ENCODE peak calls at places on chromosomes 2 and 18, in five cellular contexts. W, O, S, N and H are unnamed samples.

GRCh38 chr2:104033399-104033798 is 820.5 kb upstream of the POU3F3 start:
- DNase-seq in W (no peak), S (no peak), O (no peak), N (peak), H (no peak)

GRCh38 chr2:75525434-75526308 is 35.1 kb downstream of the EVA1A start:
- DNase-seq in S (peak), W (no peak), N (no peak), O (no peak), H (no peak)

GRCh38 chr2:119820275-119820674 is 60.6 kb downstream of the PTPN4 start:
- DNase-seq in W (peak), O (peak), N (peak), S (peak), H (no peak)

GRCh38 chr2:221374234-221374633 is 197.9 kb downstream of the EPHA4 start:
- DNase-seq in W (no peak), S (no peak), N (no peak), O (no peak), H (no peak)

GRCh38 chr2:227180286-227180685 is 15.9 kb downstream of the COL4A3 start:
- DNase-seq in O (no peak), N (no peak), W (no peak), S (no peak), H (no peak)

GRCh38 chr2:207161724-207162123 is 4.0 kb downstream of the KLF7 start:
- DNase-seq in N (no peak), W (peak), S (peak), O (no peak), H (no peak)

GRCh38 chr2:36485521-36485920 is 112.4 kb downstream of the FEZ2 start:
- DNase-seq in O (peak), N (no peak), W (peak), S (peak), H (no peak)

GRCh38 chr2:207503234-207503633 is 26.5 kb upstream of the CREB1 start:
- DNase-seq in N (no peak), W (peak), O (no peak), S (peak), H (peak)

GRCh38 chr2:186426153-186427016 is 59.7 kb upstream of the ZC3H15 start:
- DNase-seq in S (peak), O (no peak), N (no peak), W (no peak), H (no peak)

GRCh38 chr18:57095884-57096283 is 51.0 kb upstream of the BOD1L2 start:
- DNase-seq in W (peak), N (no peak), O (no peak), S (no peak), H (no peak)

GRCh38 chr2:64525323-64525625 is 1.1 kb downstream of the AFTPH start:
- DNase-seq in O (no peak), N (peak), S (peak), W (peak), H (peak)

GRCh38 chr2:60738679-60739078 is 17.4 kb upstream of the PAPOLG start:
- DNase-seq in S (no peak), W (no peak), N (no peak), O (no peak), H (no peak)

GRCh38 chr2:69830045-69830905 is 815 bp downstream of the GMCL1 start:
- DNase-seq in W (peak), N (peak), S (peak), O (no peak), H (peak)

GRCh38 chr2:33421820-33422219 is 54.6 kb upstream of the RASGRP3 start:
- DNase-seq in O (no peak), N (no peak), S (peak), W (no peak), H (no peak)

GRCh38 chr2:201971516-201972228 is 62.0 kb upstream of the FZD7 start:
- DNase-seq in N (no peak), O (peak), W (peak), S (peak), H (no peak)

GRCh38 chr18:61333746-61334490 is 688 bp downstream of the CDH20 start:
- DNase-seq in N (peak), W (peak), S (no peak), O (no peak), H (no peak)

GRCh38 chr2:98438190-98439133 is 6.2 kb upstream of the INPP4A start:
- DNase-seq in O (no peak), W (no peak), S (no peak), N (no peak), H (no peak)

GRCh38 chr2:52659536-52659935 is 1108.1 kb upstream of the CHAC2 start:
- DNase-seq in W (peak), O (peak), N (no peak), S (peak), H (no peak)

GRCh38 chr2:228917195-228917594 is 353.9 kb downstream of the PID1 start:
- DNase-seq in W (peak), N (no peak), S (peak), O (no peak), H (no peak)

GRCh38 chr2:227079726-227080125 is 84.3 kb downstream of the COL4A4 start:
- DNase-seq in S (peak), N (no peak), O (no peak), W (peak), H (no peak)

GRCh38 chr18:66048404-66048803 is 297.6 kb downstream of the CDH7 start:
- DNase-seq in O (no peak), N (no peak), W (no peak), S (peak), H (no peak)

DNA sequence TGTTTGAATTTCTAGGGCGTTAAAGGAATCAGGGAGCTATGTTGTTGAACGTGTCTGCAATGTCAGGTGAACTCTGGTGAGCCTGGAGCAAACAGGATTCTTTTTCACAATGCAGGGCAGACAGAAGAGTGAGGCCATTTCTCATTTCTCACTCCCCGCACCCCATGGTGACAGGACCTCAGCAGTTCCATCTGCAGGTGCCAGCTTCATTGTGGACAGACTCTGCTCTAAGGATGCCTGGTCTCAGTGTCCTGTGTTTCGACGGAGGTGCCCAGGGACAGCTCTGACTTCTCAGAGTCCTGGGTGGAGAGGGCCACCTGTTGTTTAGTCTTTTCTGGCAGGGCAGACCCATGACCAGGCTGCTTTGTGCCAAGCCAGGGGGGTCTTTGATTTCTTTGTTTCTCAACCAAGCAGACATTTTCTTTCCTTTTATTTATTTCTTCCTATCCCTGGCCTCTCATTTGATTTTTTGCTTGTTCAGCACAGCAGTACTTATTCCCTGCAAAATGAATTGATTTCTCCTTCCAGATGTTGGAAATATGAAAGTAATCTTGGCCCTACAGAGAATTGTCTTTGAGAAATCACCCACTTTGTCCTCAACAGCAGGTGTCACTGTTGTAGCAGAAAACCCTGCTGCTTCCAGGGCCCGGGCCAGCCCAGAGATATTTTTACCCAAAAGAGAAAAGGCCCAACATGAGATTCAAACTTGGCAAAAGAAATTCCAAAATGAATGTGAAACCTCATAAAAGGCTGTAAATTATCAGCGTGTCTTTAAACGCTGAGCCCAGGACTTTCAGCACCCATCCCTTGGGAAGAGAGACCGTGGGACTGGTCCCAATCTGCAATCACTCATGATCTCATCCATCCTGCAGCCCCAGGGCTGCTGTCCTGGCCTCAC is 201.6 kb downstream of the RNF144A start:
- DNase-seq in N (peak), W (peak), O (no peak), S (no peak), H (no peak)
- TF ChIP-seq CTCF in N (peak), W (peak), O (peak), S (peak), H (no peak)

DNA sequence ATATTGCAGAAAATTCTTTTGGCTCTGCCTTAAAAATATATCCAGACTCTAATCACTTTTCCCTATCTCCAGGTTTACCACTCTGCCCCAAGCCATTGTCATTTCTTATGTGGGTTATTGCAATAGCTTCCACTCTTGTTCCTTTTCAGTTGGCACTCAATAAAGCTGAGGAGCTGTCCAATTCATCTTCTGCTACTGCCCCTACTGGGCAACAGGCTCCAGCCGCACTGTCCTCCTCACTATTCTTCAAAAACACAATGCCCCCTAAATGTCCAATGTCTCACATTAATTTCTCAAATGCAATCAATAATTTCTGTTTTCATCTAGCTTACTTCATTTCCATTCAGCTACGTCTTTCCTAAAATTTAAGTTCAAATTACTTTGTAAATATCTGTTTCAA is 1262.5 kb upstream of the CDH2 start:
- DNase-seq in N (no peak), O (no peak), S (no peak), W (no peak), H (no peak)
- TF ChIP-seq CTCF in N (peak), O (no peak), S (peak), W (no peak), H (no peak)

GRCh38 chr2:240604291-240604938 is 17.9 kb downstream of the CAPN10 start:
- DNase-seq in N (peak), O (no peak), S (no peak), W (peak), H (peak)
- TF ChIP-seq CTCF in N (peak), O (peak), S (peak), W (peak), H (peak)

DNA sequence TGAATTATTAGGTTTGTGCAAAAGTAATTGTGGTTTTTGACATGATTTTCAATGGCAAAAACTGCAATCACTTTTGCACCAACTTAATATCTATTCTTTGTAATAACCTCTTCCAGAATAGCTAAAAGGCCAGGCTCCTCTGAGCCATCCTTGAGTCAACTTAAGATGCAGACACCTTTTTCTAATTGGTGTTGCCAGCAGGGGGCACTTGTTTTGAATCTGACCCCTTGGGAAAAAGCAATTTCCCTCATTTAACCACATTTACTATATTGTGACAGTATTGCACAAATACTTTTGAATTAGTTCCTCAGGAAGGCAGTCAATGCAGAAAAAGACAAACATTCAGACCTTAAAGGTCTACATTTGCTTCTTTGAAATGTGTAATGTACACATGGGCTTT is 78.6 kb upstream of the GALNT5 start:
- DNase-seq in W (no peak), S (no peak), N (no peak), O (no peak), H (no peak)
- TF ChIP-seq CTCF in W (no peak), S (no peak), N (no peak), O (no peak), H (peak)

GRCh38 chr2:239274391-239275001 is 126.3 kb downstream of the HDAC4 start:
- DNase-seq in N (no peak), S (peak), W (peak), O (no peak), H (peak)

GRCh38 chr2:239276813-239277193 is 124.0 kb downstream of the HDAC4 start:
- DNase-seq in N (no peak), S (no peak), W (no peak), O (no peak), H (peak)

GRCh38 chr2:239275871-239276812 is 124.7 kb downstream of the HDAC4 start:
- DNase-seq in S (peak), W (peak), N (no peak), O (no peak), H (peak)

GRCh38 chr2:239273280-239274234 is 127.3 kb downstream of the HDAC4 start:
- DNase-seq in S (no peak), N (no peak), W (no peak), O (no peak), H (peak)

DNA sequence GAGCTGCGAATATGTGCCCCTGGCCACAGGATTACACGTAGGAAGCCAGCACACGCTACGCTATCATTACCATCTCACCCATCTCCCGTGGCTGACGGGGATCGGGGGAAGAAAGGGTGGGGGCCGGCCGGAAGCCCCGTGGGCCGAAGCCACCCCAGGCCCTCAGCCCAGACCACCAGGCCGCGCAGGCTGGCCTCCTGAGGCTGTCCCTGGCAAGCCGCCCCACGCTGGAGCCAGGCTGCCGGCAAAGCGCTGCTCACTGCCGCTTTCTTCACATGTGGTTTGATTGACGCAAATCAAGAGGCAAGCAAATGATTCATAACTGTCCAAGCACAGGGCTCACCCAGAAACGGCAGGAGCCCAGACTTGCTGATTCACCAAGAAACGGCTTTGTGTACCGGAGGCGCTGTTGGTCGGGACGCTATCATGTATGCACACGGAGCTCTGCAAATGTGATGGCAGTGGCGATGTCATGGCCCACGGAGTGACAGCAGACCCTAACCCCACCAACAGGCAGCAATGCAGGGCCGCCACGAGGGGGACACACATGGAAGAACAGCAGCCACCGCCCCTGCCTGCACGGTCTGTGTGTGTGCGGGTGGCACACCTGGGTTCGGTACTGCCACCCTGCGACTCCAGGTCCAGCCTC is 125.7 kb downstream of the HDAC4 start:
- DNase-seq in N (peak), W (peak), O (peak), S (peak), H (peak)
- TF ChIP-seq CTCF in N (no peak), W (no peak), O (no peak), S (no peak), H (no peak)

GRCh38 chr2:218444692-218445357 is 25.9 kb downstream of the VIL1 start:
- DNase-seq in S (no peak), W (no peak), N (peak), O (no peak), H (no peak)

GRCh38 chr2:218447072-218447471 is 28.1 kb downstream of the VIL1 start:
- DNase-seq in W (no peak), S (no peak), O (no peak), N (no peak), H (no peak)

GRCh38 chr2:218448934-218449333 is 30.0 kb downstream of the VIL1 start:
- DNase-seq in N (peak), S (no peak), O (no peak), W (peak), H (no peak)

GRCh38 chr2:218446547-218446946 is 27.6 kb downstream of the VIL1 start:
- DNase-seq in O (no peak), W (no peak), N (no peak), S (no peak), H (no peak)

GRCh38 chr2:218445602-218446001 is 26.7 kb downstream of the VIL1 start:
- DNase-seq in O (no peak), W (no peak), N (no peak), S (no peak), H (no peak)
- TF ChIP-seq CTCF in O (no peak), W (no peak), N (no peak), S (no peak), H (no peak)

DNA sequence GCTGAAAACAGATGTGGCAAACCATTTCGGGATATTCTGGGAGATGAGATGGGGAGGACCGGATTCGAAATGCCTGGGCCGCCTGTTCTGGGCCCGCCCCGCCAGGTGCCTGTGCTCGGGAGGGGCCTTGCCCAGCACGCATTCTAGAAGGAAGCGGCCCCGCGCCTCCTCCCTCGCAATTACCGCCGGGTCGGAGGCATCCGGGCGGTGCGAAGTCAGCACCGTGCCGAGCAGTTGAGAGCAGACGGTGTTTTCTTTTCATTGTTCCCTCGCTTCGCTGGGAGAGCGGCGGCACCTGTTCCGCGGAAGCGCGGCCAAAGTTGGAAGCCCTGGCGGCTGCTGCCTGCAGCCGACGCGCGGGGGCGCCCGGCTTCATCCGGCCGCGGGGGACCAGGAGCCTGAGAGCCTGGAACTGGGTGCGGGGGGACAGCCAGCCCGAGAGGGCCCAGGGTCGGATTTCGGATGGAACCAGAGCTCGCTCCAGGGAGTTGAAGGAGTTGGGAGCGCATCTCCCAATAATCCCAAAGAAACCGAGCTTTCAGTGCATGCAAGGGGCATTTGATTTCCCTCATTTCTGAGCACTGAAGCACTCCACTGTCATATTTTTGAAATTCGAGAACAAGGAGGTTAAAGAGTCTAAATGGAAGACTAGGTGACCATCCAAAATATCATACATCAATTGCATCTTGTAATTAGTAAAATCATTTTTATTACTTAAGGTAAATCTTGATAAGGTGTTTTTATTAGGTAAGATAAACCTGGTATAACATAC is 241.8 kb upstream of the RAB12 start:
- DNase-seq in S (no peak), W (no peak), N (peak), O (no peak), H (no peak)
- TF ChIP-seq CTCF in S (peak), W (peak), N (peak), O (peak), H (peak)

DNA sequence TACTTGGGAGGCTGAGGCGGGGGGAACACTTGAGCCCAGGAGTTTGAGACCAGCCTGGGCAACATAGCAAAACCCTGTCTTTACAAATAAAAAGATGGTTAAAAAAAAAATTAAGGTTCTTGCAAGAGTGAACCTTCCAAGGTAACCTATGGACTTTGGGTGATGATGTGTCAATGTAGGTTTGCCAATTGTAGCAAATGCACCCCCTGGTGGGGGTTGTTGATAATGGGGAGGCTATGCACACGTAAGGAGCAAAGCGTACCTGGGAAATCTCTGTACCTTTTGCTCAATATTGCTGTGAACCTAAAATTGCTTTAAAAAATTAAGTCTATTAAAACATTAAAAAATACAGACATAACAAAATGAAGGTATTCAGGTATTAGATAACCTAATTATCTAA is 70.4 kb downstream of the CWC22 start:
- DNase-seq in O (no peak), S (no peak), W (no peak), N (peak), H (no peak)
- TF ChIP-seq CTCF in O (no peak), S (peak), W (peak), N (peak), H (peak)